ENCODE peak calls at places on chromosomes 13 and 19, in five cellular contexts. One of them, this sample, is unnamed.

GRCh38 chr19:3411636-3412035 is 45.3 kb downstream of the NFIC start:
- DNase-seq in HFFc6: no peak
- DNase-seq in fibroblast of lung: no peak
- DNase-seq in nephron progenitor cell: no peak
- DNase-seq in natural killer cell: no peak
- DNase-seq in this sample: no peak

GRCh38 chr13:76758257-76758656 is 127.9 kb downstream of the KCTD12 start:
- DNase-seq in nephron progenitor cell: no peak
- DNase-seq in natural killer cell: no peak
- DNase-seq in fibroblast of lung: no peak
- DNase-seq in HFFc6: no peak
- DNase-seq in this sample: no peak

GRCh38 chr19:47445937-47446402 is 25.7 kb downstream of the SLC8A2 start:
- DNase-seq in natural killer cell: peak
- DNase-seq in HFFc6: no peak
- DNase-seq in fibroblast of lung: no peak
- DNase-seq in nephron progenitor cell: peak
- DNase-seq in this sample: peak

GRCh38 chr13:24145231-24145630 is 15.3 kb upstream of the SPATA13 start:
- DNase-seq in natural killer cell: no peak
- DNase-seq in HFFc6: no peak
- DNase-seq in nephron progenitor cell: no peak
- DNase-seq in fibroblast of lung: no peak
- DNase-seq in this sample: no peak

GRCh38 chr13:50871405-50871804 is 27.9 kb upstream of the DLEU7 start:
- DNase-seq in fibroblast of lung: no peak
- DNase-seq in HFFc6: no peak
- DNase-seq in natural killer cell: no peak
- DNase-seq in nephron progenitor cell: no peak
- DNase-seq in this sample: no peak

GRCh38 chr19:3319643-3320353 is 46.6 kb upstream of the NFIC start:
- DNase-seq in fibroblast of lung: peak
- DNase-seq in nephron progenitor cell: no peak
- DNase-seq in HFFc6: peak
- DNase-seq in natural killer cell: no peak
- DNase-seq in this sample: no peak

GRCh38 chr19:45798995-45799517 is 6.4 kb upstream of the DMWD start:
- DNase-seq in fibroblast of lung: peak
- DNase-seq in natural killer cell: peak
- DNase-seq in HFFc6: peak
- DNase-seq in nephron progenitor cell: peak
- DNase-seq in this sample: peak

GRCh38 chr13:94558721-94559120 is 37.2 kb downstream of the TGDS start:
- DNase-seq in natural killer cell: no peak
- DNase-seq in nephron progenitor cell: no peak
- DNase-seq in HFFc6: no peak
- DNase-seq in fibroblast of lung: peak
- DNase-seq in this sample: no peak

GRCh38 chr19:46882034-46882433 is 21.2 kb downstream of the ARHGAP35 start:
- DNase-seq in nephron progenitor cell: no peak
- DNase-seq in HFFc6: no peak
- DNase-seq in natural killer cell: no peak
- DNase-seq in fibroblast of lung: no peak
- DNase-seq in this sample: no peak

GRCh38 chr13:19927117-19927734 is 31.3 kb upstream of the ZMYM2 start:
- DNase-seq in nephron progenitor cell: no peak
- DNase-seq in natural killer cell: no peak
- DNase-seq in HFFc6: peak
- DNase-seq in fibroblast of lung: peak
- DNase-seq in this sample: no peak

GRCh38 chr13:41384749-41385503 is 72.4 kb upstream of the RGCC start:
- DNase-seq in natural killer cell: no peak
- DNase-seq in nephron progenitor cell: no peak
- DNase-seq in HFFc6: no peak
- DNase-seq in fibroblast of lung: no peak
- DNase-seq in this sample: no peak

GRCh38 chr13:100610399-100611347 is 22.1 kb upstream of the GGACT start:
- DNase-seq in fibroblast of lung: no peak
- DNase-seq in HFFc6: no peak
- DNase-seq in nephron progenitor cell: no peak
- DNase-seq in natural killer cell: no peak
- DNase-seq in this sample: no peak

GRCh38 chr13:66102864-66103263 is 1127.3 kb downstream of the PCDH9 start:
- DNase-seq in nephron progenitor cell: no peak
- DNase-seq in fibroblast of lung: no peak
- DNase-seq in natural killer cell: no peak
- DNase-seq in HFFc6: no peak
- DNase-seq in this sample: no peak

GRCh38 chr19:18500820-18501219 is 21.1 kb downstream of the ELL start:
- DNase-seq in HFFc6: no peak
- DNase-seq in nephron progenitor cell: no peak
- DNase-seq in fibroblast of lung: no peak
- DNase-seq in natural killer cell: no peak
- DNase-seq in this sample: no peak

GRCh38 chr19:38079926-38080380 is 144.1 kb downstream of the DPF1 start:
- DNase-seq in natural killer cell: no peak
- DNase-seq in fibroblast of lung: peak
- DNase-seq in HFFc6: peak
- DNase-seq in nephron progenitor cell: no peak
- DNase-seq in this sample: no peak

GRCh38 chr13:111204438-111205177 is 89.5 kb downstream of the ARHGEF7 start:
- DNase-seq in HFFc6: peak
- DNase-seq in natural killer cell: no peak
- DNase-seq in nephron progenitor cell: peak
- DNase-seq in fibroblast of lung: peak
- DNase-seq in this sample: no peak

DNA sequence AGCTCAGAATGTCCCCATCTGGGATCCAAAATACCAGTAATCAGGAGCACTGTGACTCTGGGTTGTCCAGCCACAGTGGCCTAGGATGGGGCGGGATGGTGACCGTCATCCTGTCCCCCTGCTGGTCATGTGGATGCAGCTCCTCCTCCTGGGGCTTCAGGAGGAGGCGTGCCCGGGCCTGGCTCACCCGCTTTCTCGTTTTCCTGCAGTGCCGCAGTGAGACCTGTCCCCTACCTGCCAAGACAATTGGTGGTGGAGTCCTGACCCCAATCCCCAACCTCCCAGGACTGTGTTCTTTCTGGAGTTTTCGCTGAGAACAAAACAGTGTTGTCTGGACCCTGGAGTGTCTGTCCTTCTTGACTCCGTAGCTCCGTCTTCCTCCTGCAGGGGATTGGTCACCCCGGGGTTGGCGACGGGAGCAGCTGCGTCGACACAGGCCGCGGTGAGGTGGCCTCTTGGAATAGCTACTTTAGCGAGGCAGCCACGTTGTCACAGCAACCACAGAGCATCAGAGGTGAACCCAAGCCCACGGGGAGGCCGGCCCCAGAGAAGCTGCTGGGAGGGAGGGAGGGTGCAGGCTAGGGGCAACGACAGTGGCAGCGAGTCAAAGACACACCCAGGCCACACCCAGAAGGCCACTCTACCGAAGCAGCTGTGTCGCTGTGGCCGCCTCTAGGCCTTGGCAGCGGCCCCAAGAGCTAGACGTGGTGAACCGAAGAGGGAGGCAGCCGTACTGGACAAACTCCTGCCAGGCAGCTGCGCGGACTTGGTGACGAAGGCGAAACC is 10.1 kb upstream of the EMC10 start:
- DNase-seq in natural killer cell: no peak
- DNase-seq in HFFc6: peak
- DNase-seq in nephron progenitor cell: peak
- DNase-seq in fibroblast of lung: peak
- DNase-seq in this sample: no peak
- TF ChIP-seq CTCF in natural killer cell: no peak
- TF ChIP-seq CTCF in HFFc6: peak
- TF ChIP-seq CTCF in nephron progenitor cell: peak
- TF ChIP-seq CTCF in fibroblast of lung: no peak
- TF ChIP-seq CTCF in this sample: no peak

GRCh38 chr13:81480634-81481033 is 1139.7 kb upstream of the SPRY2 start:
- DNase-seq in HFFc6: no peak
- DNase-seq in natural killer cell: no peak
- DNase-seq in nephron progenitor cell: no peak
- DNase-seq in fibroblast of lung: no peak
- DNase-seq in this sample: no peak
- TF ChIP-seq CTCF in HFFc6: no peak
- TF ChIP-seq CTCF in natural killer cell: no peak
- TF ChIP-seq CTCF in nephron progenitor cell: no peak
- TF ChIP-seq CTCF in fibroblast of lung: no peak
- TF ChIP-seq CTCF in this sample: no peak

GRCh38 chr13:31699650-31700049 is 39.7 kb upstream of the RXFP2 start:
- DNase-seq in nephron progenitor cell: no peak
- DNase-seq in natural killer cell: no peak
- DNase-seq in HFFc6: no peak
- DNase-seq in fibroblast of lung: no peak
- DNase-seq in this sample: no peak
- TF ChIP-seq CTCF in nephron progenitor cell: no peak
- TF ChIP-seq CTCF in natural killer cell: no peak
- TF ChIP-seq CTCF in HFFc6: peak
- TF ChIP-seq CTCF in fibroblast of lung: no peak
- TF ChIP-seq CTCF in this sample: no peak

GRCh38 chr19:51111606-51112005 is 3.4 kb upstream of the CTU1 start:
- DNase-seq in HFFc6: no peak
- DNase-seq in natural killer cell: no peak
- DNase-seq in nephron progenitor cell: peak
- DNase-seq in fibroblast of lung: no peak
- DNase-seq in this sample: no peak
- TF ChIP-seq CTCF in HFFc6: peak
- TF ChIP-seq CTCF in natural killer cell: peak
- TF ChIP-seq CTCF in nephron progenitor cell: peak
- TF ChIP-seq CTCF in fibroblast of lung: peak
- TF ChIP-seq CTCF in this sample: no peak

DNA sequence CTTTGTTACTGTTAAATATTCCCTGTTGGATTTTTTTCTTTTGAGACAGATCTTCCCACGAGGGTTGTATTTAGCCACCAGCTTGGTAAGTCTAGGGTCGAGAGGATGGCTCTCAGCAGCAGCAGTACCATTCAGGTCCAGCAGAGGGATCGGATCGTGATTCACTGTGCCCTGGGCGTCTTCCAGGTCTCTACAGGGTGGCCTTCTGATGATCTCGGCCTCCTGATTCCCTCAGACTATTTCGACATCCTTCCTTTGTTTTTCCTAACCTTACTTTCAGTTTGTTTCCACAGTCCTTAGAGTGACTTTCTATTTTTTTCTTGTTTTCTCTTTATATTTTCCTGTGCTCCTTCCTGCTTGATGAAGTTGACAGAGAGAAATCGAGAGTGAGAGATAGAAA is 1436.9 kb downstream of the UQCRFS1 start:
- DNase-seq in HFFc6: peak
- DNase-seq in nephron progenitor cell: no peak
- DNase-seq in fibroblast of lung: peak
- DNase-seq in natural killer cell: no peak
- DNase-seq in this sample: no peak
- TF ChIP-seq CTCF in HFFc6: peak
- TF ChIP-seq CTCF in nephron progenitor cell: no peak
- TF ChIP-seq CTCF in fibroblast of lung: peak
- TF ChIP-seq CTCF in natural killer cell: no peak
- TF ChIP-seq CTCF in this sample: no peak

DNA sequence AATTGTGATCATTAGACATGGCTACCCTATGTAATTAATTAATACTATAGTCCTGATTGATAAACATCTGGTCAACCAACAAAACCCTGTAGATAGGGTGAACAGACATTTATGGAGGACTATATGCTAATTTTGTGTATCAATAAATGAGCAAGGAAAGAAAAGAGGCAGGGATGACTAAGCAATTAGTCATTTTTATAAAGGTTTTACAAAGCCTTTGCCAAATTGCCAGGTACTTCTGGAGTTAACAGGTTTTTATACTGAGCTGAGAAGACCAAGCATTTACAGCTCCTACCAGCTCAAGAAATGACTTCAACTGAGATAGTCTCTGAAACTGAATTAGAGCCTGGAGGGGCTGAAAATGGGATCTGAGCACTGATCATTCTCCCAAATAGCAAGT is 186.8 kb upstream of the PRR20A start:
- DNase-seq in HFFc6: no peak
- DNase-seq in natural killer cell: no peak
- DNase-seq in nephron progenitor cell: no peak
- DNase-seq in fibroblast of lung: no peak
- DNase-seq in this sample: no peak
- TF ChIP-seq CTCF in HFFc6: no peak
- TF ChIP-seq CTCF in natural killer cell: no peak
- TF ChIP-seq CTCF in nephron progenitor cell: no peak
- TF ChIP-seq CTCF in fibroblast of lung: no peak
- TF ChIP-seq CTCF in this sample: no peak

DNA sequence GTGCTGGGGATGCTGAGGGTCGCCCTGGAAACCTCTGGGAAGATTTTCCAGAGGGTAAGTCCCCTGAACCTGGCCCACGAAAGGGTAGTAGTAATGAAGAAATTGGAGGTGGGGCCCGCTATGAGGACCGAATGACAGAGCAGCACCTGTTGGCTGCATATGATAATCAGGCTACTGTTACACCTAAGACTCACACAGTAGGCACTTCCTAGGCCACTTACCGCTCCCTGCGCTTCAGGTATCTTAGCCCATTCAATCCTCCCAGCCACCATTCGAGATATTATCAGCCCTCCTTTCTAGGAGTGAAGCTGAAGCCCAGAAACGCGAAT is 4.3 kb upstream of the LRFN3 start:
- DNase-seq in natural killer cell: no peak
- DNase-seq in fibroblast of lung: no peak
- DNase-seq in HFFc6: no peak
- DNase-seq in nephron progenitor cell: no peak
- DNase-seq in this sample: no peak
- TF ChIP-seq CTCF in natural killer cell: peak
- TF ChIP-seq CTCF in fibroblast of lung: no peak
- TF ChIP-seq CTCF in HFFc6: no peak
- TF ChIP-seq CTCF in nephron progenitor cell: peak
- TF ChIP-seq CTCF in this sample: no peak